ENCODE peak calls at places on chromosomes 6 and 20, in six cellular contexts. O is nephron progenitor cell, E is left lung, V is neural progenitor cell, X is AG04450, L is OCI-LY7. F is an unnamed sample.

GRCh38 chr6:169545956-169546355 is 155.9 kb downstream of the WDR27 start:
- DNase-seq in X (no peak), E (no peak), V (no peak), O (no peak), L (no peak), F (no peak)

GRCh38 chr6:106027760-106028159 is 58.4 kb upstream of the PRDM1 start:
- DNase-seq in V (peak; percentile 27), X (no peak), E (no peak), L (no peak), O (no peak), F (no peak)

GRCh38 chr20:23039885-23040508 is 4.9 kb downstream of the SSTR4 start:
- DNase-seq in L (no peak), O (no peak), E (no peak), V (no peak), X (no peak), F (no peak)

GRCh38 chr20:61912665-61913422 is 152.8 kb downstream of the TAF4 start:
- DNase-seq in L (peak; percentile 61), V (no peak), E (no peak), X (no peak), O (no peak), F (peak; percentile 24)

GRCh38 chr6:144778056-144778455 is 492.9 kb downstream of the UTRN start:
- DNase-seq in V (no peak), X (no peak), E (no peak), L (no peak), O (no peak), F (no peak)

GRCh38 chr6:163098827-163099469 is 315.6 kb upstream of the QKI start:
- DNase-seq in E (no peak), X (no peak), L (no peak), O (no peak), V (no peak), F (no peak)

GRCh38 chr20:59749293-59749680 is 144.9 kb downstream of the PHACTR3 start:
- DNase-seq in X (no peak), E (no peak), O (no peak), L (no peak), V (no peak), F (no peak)

GRCh38 chr6:118963003-118963402 is 28.0 kb upstream of the MCM9 start:
- DNase-seq in V (no peak), O (no peak), X (no peak), L (no peak), E (no peak), F (no peak)

GRCh38 chr20:61959301-61959700 is 106.4 kb downstream of the TAF4 start:
- DNase-seq in E (no peak), X (no peak), L (peak; percentile 8), V (peak; percentile 64), O (no peak), F (no peak)

GRCh38 chr20:34475979-34476736 is 40.1 kb upstream of the DYNLRB1 start:
- DNase-seq in V (peak; percentile 8), E (peak; percentile 37), X (no peak), O (peak; percentile 4), L (peak; percentile 48), F (peak; percentile 54)
- TF ChIP-seq CTCF in V (no peak), E (peak; percentile 72), X (peak; percentile 53), O (no peak), L (peak; percentile 70), F (peak; percentile 51)

GRCh38 chr20:45085867-45086266 is 15.1 kb downstream of the KCNS1 start:
- DNase-seq in E (no peak), X (no peak), L (no peak), O (no peak), V (no peak), F (no peak)
- TF ChIP-seq CTCF in E (no peak), X (no peak), L (peak; percentile 27), O (no peak), V (no peak), F (no peak)

GRCh38 chr20:38987777-38988176 is 25.6 kb downstream of the DHX35 start:
- DNase-seq in E (no peak), X (no peak), L (peak; percentile 20), V (no peak), O (no peak), F (no peak)
- TF ChIP-seq CTCF in E (no peak), X (no peak), L (no peak), V (no peak), O (no peak), F (no peak)

DNA sequence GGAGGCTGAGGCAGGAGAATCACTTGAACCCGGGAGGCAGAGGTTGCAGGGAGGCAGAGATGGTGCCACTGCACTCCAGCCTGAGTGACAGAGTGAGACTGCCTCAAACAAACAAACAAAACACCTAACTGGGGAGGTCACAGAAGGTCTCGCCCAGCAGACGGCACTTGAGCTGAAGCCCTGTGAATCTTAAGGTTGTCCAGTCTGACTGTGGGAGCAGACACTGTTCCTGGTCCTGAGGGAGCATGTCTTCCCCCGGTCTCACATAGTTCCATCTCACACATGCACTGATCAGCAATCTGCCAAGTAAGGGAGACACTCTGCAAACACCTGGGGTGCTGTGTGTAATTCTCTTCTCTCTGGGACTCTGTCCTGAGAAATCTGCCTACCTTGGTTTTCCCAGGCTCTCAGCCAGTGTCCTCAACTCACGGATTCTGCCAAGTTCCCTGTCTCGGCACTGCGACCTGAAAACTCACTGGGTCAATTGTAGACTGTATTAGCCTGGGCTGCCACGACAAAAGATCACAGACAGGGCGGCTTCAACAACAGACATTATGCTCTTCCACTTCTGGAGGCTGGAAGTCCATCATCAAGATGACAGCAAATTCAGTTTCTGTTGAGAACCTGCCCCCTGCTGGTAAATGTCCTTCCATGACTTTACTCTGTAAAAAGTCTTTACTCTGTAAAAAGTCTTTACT is 94.3 kb downstream of the JPH2 start:
- DNase-seq in X (no peak), L (peak; percentile 58), E (no peak), V (peak; percentile 72), O (no peak), F (peak; percentile 61)
- TF ChIP-seq CTCF in X (peak; percentile 67), L (peak; percentile 81), E (peak; percentile 41), V (peak; percentile 62), O (peak; percentile 47), F (peak; percentile 48)

GRCh38 chr6:34246563-34247391 is 2.0 kb downstream of the SMIM29 start:
- DNase-seq in X (no peak), E (no peak), O (peak; percentile 58), L (peak; percentile 73), V (peak; percentile 49), F (peak; percentile 69)
- TF ChIP-seq CTCF in X (peak; percentile 63), E (no peak), O (peak; percentile 39), L (peak; percentile 79), V (peak; percentile 44), F (peak; percentile 54)